ENCODE peak calls at places on chromosome 7, in four cellular contexts. One of them, this sample, is unnamed.

GRCh38 chr7:131896189-131896855 is 339.9 kb upstream of the PODXL start:
- DNase-seq in H1: peak
- DNase-seq in HCT116: no peak
- DNase-seq in K562: no peak
- DNase-seq in this sample: no peak

GRCh38 chr7:141649865-141650499 is 52.0 kb downstream of the DENND11 start:
- DNase-seq in HCT116: peak
- DNase-seq in K562: peak
- DNase-seq in H1: peak
- DNase-seq in this sample: peak

GRCh38 chr7:156106107-156106426 is 293.8 kb upstream of the SHH start:
- DNase-seq in HCT116: no peak
- DNase-seq in K562: no peak
- DNase-seq in H1: no peak
- DNase-seq in this sample: no peak

GRCh38 chr7:81415181-81415580 is 354.7 kb downstream of the HGF start:
- DNase-seq in K562: no peak
- DNase-seq in H1: no peak
- DNase-seq in HCT116: no peak
- DNase-seq in this sample: no peak

GRCh38 chr7:129864042-129864441 is 88.7 kb downstream of the UBE2H start:
- DNase-seq in HCT116: no peak
- DNase-seq in K562: no peak
- DNase-seq in H1: no peak
- DNase-seq in this sample: no peak

GRCh38 chr7:94061316-94061715 is 57.2 kb upstream of the BET1 start:
- DNase-seq in HCT116: no peak
- DNase-seq in H1: no peak
- DNase-seq in K562: no peak
- DNase-seq in this sample: no peak

GRCh38 chr7:135510603-135511183 is 791 bp upstream of the CNOT4 start:
- DNase-seq in K562: peak
- DNase-seq in H1: no peak
- DNase-seq in HCT116: no peak
- DNase-seq in this sample: peak

GRCh38 chr7:51269911-51270310 is 46.7 kb downstream of the COBL start:
- DNase-seq in HCT116: no peak
- DNase-seq in K562: no peak
- DNase-seq in H1: no peak
- DNase-seq in this sample: no peak

GRCh38 chr7:4018917-4019316 is 663.2 kb upstream of the FOXK1 start:
- DNase-seq in H1: no peak
- DNase-seq in HCT116: no peak
- DNase-seq in K562: no peak
- DNase-seq in this sample: no peak

GRCh38 chr7:63789378-63790176 is 209.1 kb upstream of the ZNF722 start:
- DNase-seq in K562: no peak
- DNase-seq in HCT116: no peak
- DNase-seq in H1: no peak
- DNase-seq in this sample: no peak
- TF ChIP-seq JUND in K562: no peak
- TF ChIP-seq JUND in HCT116: no peak
- TF ChIP-seq JUND in H1: no peak
- TF ChIP-seq JUND in this sample: no peak

GRCh38 chr7:108403597-108404217 is 52.5 kb downstream of the NRCAM start:
- DNase-seq in H1: no peak
- DNase-seq in HCT116: no peak
- DNase-seq in K562: no peak
- DNase-seq in this sample: no peak

GRCh38 chr7:108406474-108406873 is 49.8 kb downstream of the NRCAM start:
- DNase-seq in HCT116: no peak
- DNase-seq in H1: no peak
- DNase-seq in K562: no peak
- DNase-seq in this sample: no peak

GRCh38 chr7:108408294-108409004 is 47.8 kb downstream of the NRCAM start:
- DNase-seq in HCT116: no peak
- DNase-seq in K562: no peak
- DNase-seq in H1: no peak
- DNase-seq in this sample: no peak

GRCh38 chr7:108404509-108405435 is 51.5 kb downstream of the NRCAM start:
- DNase-seq in HCT116: no peak
- DNase-seq in H1: no peak
- DNase-seq in K562: no peak
- DNase-seq in this sample: no peak

GRCh38 chr7:108407674-108408073 is 48.6 kb downstream of the NRCAM start:
- DNase-seq in HCT116: no peak
- DNase-seq in K562: no peak
- DNase-seq in H1: no peak
- DNase-seq in this sample: no peak
- TF ChIP-seq JUND in HCT116: no peak
- TF ChIP-seq JUND in K562: no peak
- TF ChIP-seq JUND in H1: no peak
- TF ChIP-seq JUND in this sample: no peak

GRCh38 chr7:25286756-25287155 is 58.5 kb upstream of the NPVF start:
- DNase-seq in HCT116: no peak
- DNase-seq in H1: no peak
- DNase-seq in K562: no peak
- DNase-seq in this sample: no peak
- TF ChIP-seq JUND in HCT116: no peak
- TF ChIP-seq JUND in H1: no peak
- TF ChIP-seq JUND in K562: no peak
- TF ChIP-seq JUND in this sample: no peak

GRCh38 chr7:128120976-128121490 is 89.8 kb upstream of the LRRC4 start:
- DNase-seq in HCT116: no peak
- DNase-seq in K562: no peak
- DNase-seq in H1: no peak
- DNase-seq in this sample: no peak

GRCh38 chr7:128124786-128125185 is 93.5 kb upstream of the LRRC4 start:
- DNase-seq in H1: no peak
- DNase-seq in K562: no peak
- DNase-seq in HCT116: no peak
- DNase-seq in this sample: no peak

GRCh38 chr7:128122577-128123290 is 91.5 kb upstream of the LRRC4 start:
- DNase-seq in H1: no peak
- DNase-seq in HCT116: no peak
- DNase-seq in K562: no peak
- DNase-seq in this sample: no peak

GRCh38 chr7:128121731-128122576 is 90.7 kb upstream of the LRRC4 start:
- DNase-seq in K562: no peak
- DNase-seq in H1: no peak
- DNase-seq in HCT116: no peak
- DNase-seq in this sample: no peak

DNA sequence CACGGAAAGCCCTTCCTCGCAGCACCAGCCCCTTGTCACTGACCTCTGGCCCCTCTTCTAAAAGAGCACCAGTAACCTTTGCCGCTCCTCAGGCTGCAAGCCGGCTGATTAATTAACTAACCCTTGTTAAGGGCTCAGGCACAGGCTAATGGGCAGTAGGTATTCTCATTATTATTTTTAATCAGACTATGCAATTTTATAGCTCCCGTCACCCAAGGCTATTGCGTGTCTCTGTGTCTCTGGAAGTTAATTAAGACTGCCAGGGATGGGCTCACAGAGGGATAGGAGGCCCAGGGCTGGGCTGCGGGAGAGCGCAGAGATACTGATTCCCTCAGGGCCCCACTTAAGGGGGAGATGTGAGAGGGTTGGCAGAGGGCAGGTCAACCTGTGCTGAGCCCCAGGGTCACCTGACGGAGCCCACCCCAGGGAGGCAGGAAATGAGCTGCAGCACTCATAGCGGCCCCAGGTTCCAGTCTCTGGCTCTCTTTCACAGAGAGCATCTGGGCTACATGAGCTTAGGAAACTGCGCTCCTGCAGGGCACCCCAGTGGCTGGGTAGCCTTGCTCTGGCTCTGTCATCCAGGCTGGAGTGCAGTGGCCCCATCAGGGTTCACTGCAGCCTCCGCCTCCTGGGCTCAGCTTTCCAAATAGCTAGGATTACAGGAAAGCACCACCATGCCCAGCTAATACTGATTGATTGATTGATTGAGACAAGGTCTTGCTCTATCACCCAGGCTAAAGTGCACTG is 92.2 kb upstream of the LRRC4 start:
- DNase-seq in K562: no peak
- DNase-seq in H1: no peak
- DNase-seq in HCT116: no peak
- DNase-seq in this sample: no peak
- TF ChIP-seq JUND in K562: no peak
- TF ChIP-seq JUND in H1: no peak
- TF ChIP-seq JUND in HCT116: no peak
- TF ChIP-seq JUND in this sample: no peak

GRCh38 chr7:104650991-104651680 is 322.7 kb downstream of the LHFPL3 start:
- DNase-seq in H1: no peak
- DNase-seq in K562: no peak
- DNase-seq in HCT116: no peak
- DNase-seq in this sample: no peak
- TF ChIP-seq JUND in H1: no peak
- TF ChIP-seq JUND in K562: no peak
- TF ChIP-seq JUND in HCT116: no peak
- TF ChIP-seq JUND in this sample: no peak

DNA sequence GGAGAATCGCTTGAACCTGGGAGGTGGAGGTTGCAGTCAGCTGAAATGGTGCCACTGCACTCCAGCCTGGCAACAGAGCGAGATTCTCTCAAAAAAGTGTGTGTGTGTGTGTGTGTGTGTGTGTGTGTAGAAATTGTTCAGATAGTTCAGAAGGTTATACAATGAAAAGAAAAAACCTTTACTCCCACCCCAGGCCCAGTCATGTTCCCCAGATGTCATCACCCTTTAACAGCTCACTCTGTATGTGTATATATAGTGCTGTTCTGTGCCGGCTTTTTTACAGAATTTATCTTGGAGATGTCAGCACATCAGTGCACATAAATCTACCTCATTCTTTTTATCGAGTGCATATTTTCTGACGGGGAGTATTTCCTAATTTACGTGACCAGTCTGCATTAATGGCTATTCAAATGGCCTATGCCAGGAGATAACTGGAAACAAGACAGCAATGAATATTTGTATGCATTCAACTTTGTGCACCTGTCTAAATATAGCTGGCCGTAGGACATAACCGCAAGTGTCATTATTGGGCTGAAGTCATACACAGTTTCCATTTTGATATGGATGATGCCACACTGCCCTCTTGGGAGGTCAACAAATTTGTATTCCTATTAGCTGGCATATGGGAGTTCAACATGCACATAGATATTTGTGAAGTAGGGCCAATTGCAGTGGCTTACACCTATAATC is 11.7 kb downstream of the NIPSNAP2 start:
- DNase-seq in H1: no peak
- DNase-seq in HCT116: no peak
- DNase-seq in K562: no peak
- DNase-seq in this sample: no peak
- TF ChIP-seq JUND in H1: no peak
- TF ChIP-seq JUND in HCT116: no peak
- TF ChIP-seq JUND in K562: no peak
- TF ChIP-seq JUND in this sample: no peak

DNA sequence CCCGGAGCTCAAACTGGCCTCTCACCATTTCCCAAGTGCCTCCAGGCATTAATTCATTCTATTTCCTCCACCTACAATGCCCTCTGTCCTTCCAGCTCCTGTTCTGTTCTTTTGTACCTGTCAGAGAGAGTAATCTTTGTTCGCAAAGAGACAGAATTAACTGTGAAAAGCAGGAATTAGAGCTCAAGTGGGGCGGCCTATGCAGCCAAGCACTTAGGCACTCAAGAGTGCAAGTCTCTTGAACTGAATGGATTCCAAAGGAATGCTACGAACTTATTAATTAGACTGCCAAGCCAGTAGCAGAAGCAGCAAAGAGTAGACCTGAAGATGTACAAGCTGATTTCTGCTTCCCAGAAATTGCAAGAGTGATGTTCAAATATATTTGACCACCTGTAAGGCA is 338.3 kb upstream of the AUTS2 start:
- DNase-seq in HCT116: no peak
- DNase-seq in H1: no peak
- DNase-seq in K562: no peak
- DNase-seq in this sample: no peak
- TF ChIP-seq JUND in HCT116: no peak
- TF ChIP-seq JUND in H1: no peak
- TF ChIP-seq JUND in K562: no peak
- TF ChIP-seq JUND in this sample: no peak

GRCh38 chr7:132966731-132967130 is 115.2 kb downstream of the CHCHD3 start:
- DNase-seq in HCT116: no peak
- DNase-seq in K562: no peak
- DNase-seq in H1: no peak
- DNase-seq in this sample: no peak
- TF ChIP-seq JUND in HCT116: no peak
- TF ChIP-seq JUND in K562: no peak
- TF ChIP-seq JUND in H1: no peak
- TF ChIP-seq JUND in this sample: no peak

DNA sequence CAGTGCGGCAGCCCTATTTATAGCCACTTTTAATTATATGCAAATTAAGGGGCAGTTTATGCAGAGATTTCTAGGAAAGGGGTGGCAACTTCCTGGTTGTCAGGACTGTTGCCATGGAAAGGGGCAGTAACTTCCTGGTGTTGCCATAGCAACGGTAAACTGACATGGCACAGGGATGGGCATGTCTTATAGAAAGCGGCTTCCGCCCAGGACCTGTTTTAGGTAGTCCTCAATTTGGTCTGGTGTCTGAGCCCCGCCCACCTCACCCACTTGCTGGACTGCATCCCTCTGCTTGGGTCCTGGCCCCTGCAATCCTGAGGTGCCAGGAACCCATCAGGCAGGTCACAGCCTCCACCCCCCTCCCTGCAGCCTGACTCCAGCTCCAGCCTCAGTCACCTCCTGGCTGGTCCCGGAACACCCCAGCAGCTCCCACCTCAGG is 115.8 kb downstream of the TMEM130 start:
- DNase-seq in H1: no peak
- DNase-seq in K562: no peak
- DNase-seq in HCT116: peak
- DNase-seq in this sample: peak
- TF ChIP-seq JUND in H1: no peak
- TF ChIP-seq JUND in K562: no peak
- TF ChIP-seq JUND in HCT116: no peak
- TF ChIP-seq JUND in this sample: no peak

DNA sequence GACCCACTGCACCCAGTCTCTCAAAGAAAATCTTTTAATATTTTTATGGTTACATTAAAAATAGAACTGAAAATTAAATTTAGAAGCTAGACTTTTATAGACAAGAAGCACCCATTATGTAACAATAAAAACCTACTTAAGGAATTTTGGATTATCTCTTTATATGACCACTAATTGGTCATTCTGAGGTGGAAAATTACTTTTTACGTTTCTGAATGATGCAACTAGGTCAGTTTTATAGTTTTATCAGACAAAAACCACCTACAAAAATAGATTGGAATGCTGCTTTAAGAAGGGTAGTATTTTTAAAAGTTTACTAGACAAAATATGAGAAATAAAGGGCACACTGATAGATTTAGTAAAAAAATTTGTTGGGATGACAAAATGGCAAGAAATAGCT is 16.5 kb downstream of the SYPL1 start:
- DNase-seq in K562: no peak
- DNase-seq in H1: no peak
- DNase-seq in HCT116: no peak
- DNase-seq in this sample: no peak
- TF ChIP-seq JUND in K562: no peak
- TF ChIP-seq JUND in H1: no peak
- TF ChIP-seq JUND in HCT116: no peak
- TF ChIP-seq JUND in this sample: no peak